ENCODE peak calls at places on chromosomes 16 and 17, in seven cellular contexts. A is epithelial cell of esophagus, N is B cell, R is neural progenitor cell, Y is lung, I is omental fat pad, O is thoracic aorta. W is an unnamed sample.

GRCh38 chr16:72247821-72248253 is 75.9 kb upstream of the PMFBP1 start:
- DNase-seq in A (no peak), N (no peak), R (no peak), Y (no peak), I (no peak), O (no peak), W (no peak)

GRCh38 chr17:18987862-18988545 is 16.6 kb downstream of the FAM83G start:
- DNase-seq in A (no peak), N (no peak), R (no peak), Y (peak), I (no peak), O (no peak), W (no peak)

GRCh38 chr17:14803781-14804180 is 461.3 kb downstream of the PMP22 start:
- DNase-seq in A (no peak), N (no peak), R (no peak), Y (no peak), I (no peak), O (no peak), W (no peak)

GRCh38 chr17:44636562-44636961 is 19.7 kb upstream of the MEIOC start:
- DNase-seq in A (peak), N (no peak), R (peak), Y (no peak), I (no peak), O (no peak), W (no peak)

GRCh38 chr16:48353565-48354163 is 31.5 kb downstream of the SIAH1 start:
- DNase-seq in A (peak), N (peak), R (peak), Y (peak), I (no peak), O (no peak), W (peak)

GRCh38 chr16:14475370-14476139 is 154.5 kb downstream of the PARN start:
- DNase-seq in A (peak), N (no peak), R (no peak), Y (no peak), I (no peak), O (no peak), W (no peak)

GRCh38 chr17:17540278-17540906 is 44.2 kb upstream of the RASD1 start:
- DNase-seq in A (no peak), N (no peak), R (peak), Y (no peak), I (no peak), O (no peak), W (peak)

GRCh38 chr17:43570518-43570928 is 24.4 kb upstream of the ETV4 start:
- DNase-seq in A (peak), N (no peak), R (no peak), Y (no peak), I (no peak), O (no peak), W (no peak)

GRCh38 chr16:24255446-24256352 is at the start of gene CACNG3:
- DNase-seq in A (peak), N (no peak), R (peak), Y (no peak), I (no peak), O (no peak), W (peak)

GRCh38 chr16:4675864-4676786 is 17.2 kb upstream of the NUDT16L1 start:
- DNase-seq in A (no peak), N (no peak), R (no peak), Y (no peak), I (no peak), O (no peak), W (no peak)

GRCh38 chr16:27628216-27628945 is 78.4 kb downstream of the KATNIP start:
- DNase-seq in A (no peak), N (no peak), R (peak), Y (no peak), I (no peak), O (no peak), W (no peak)

GRCh38 chr16:66842765-66843164 is 1.4 kb upstream of the CA7 start:
- DNase-seq in A (peak), N (no peak), R (no peak), Y (no peak), I (no peak), O (no peak), W (no peak)

GRCh38 chr16:48965391-48965790 is 316.2 kb downstream of the CBLN1 start:
- DNase-seq in A (no peak), N (no peak), R (no peak), Y (no peak), I (no peak), O (no peak), W (no peak)

GRCh38 chr16:88923926-88924833 is 52.8 kb downstream of the CBFA2T3 start:
- DNase-seq in A (no peak), N (no peak), R (peak), Y (no peak), I (no peak), O (no peak), W (no peak)

GRCh38 chr16:86396318-86396882 is 113.9 kb upstream of the FOXF1 start:
- DNase-seq in A (no peak), N (no peak), R (no peak), Y (no peak), I (no peak), O (no peak), W (no peak)

GRCh38 chr17:18962494-18962815 is 10.5 kb downstream of the SLC5A10 start:
- DNase-seq in A (no peak), N (no peak), R (no peak), Y (no peak), I (no peak), O (no peak), W (no peak)

GRCh38 chr17:72092710-72093322 is 28.0 kb upstream of the SOX9 start:
- DNase-seq in A (no peak), N (no peak), R (no peak), Y (no peak), I (no peak), O (no peak), W (no peak)

GRCh38 chr17:37567137-37567927 is 41.9 kb downstream of the SYNRG start:
- DNase-seq in A (no peak), N (no peak), R (no peak), Y (no peak), I (no peak), O (no peak), W (no peak)

GRCh38 chr16:25692734-25693508 is 1.2 kb downstream of the HS3ST4 start:
- DNase-seq in A (no peak), N (no peak), R (peak), Y (no peak), I (no peak), O (no peak), W (peak)

GRCh38 chr17:10547351-10547750 is 2.1 kb downstream of the MYH2 start:
- DNase-seq in A (no peak), N (no peak), R (no peak), Y (no peak), I (no peak), O (no peak), W (no peak)

GRCh38 chr16:84751947-84752346 is 52.1 kb downstream of the USP10 start:
- DNase-seq in A (peak), N (no peak), R (no peak), Y (no peak), I (no peak), O (no peak), W (no peak)

GRCh38 chr16:28977703-28978641 is 3.4 kb downstream of the SPNS1 start:
- DNase-seq in A (peak), N (no peak), R (peak), Y (no peak), I (no peak), O (no peak), W (peak)
- TF ChIP-seq CTCF in A (peak), N (peak), R (peak), Y (no peak), I (no peak), O (peak), W (peak)

GRCh38 chr17:39270923-39271322 is 45.2 kb upstream of the STAC2 start:
- DNase-seq in A (peak), N (no peak), R (no peak), Y (peak), I (no peak), O (no peak), W (no peak)
- TF ChIP-seq CTCF in A (peak), N (peak), R (peak), Y (peak), I (no peak), O (peak), W (no peak)

GRCh38 chr17:38864636-38865398 is 5.0 kb upstream of the LASP1 start:
- DNase-seq in A (peak), N (no peak), R (peak), Y (no peak), I (no peak), O (no peak), W (no peak)
- TF ChIP-seq CTCF in A (peak), N (no peak), R (peak), Y (no peak), I (no peak), O (no peak), W (peak)

DNA sequence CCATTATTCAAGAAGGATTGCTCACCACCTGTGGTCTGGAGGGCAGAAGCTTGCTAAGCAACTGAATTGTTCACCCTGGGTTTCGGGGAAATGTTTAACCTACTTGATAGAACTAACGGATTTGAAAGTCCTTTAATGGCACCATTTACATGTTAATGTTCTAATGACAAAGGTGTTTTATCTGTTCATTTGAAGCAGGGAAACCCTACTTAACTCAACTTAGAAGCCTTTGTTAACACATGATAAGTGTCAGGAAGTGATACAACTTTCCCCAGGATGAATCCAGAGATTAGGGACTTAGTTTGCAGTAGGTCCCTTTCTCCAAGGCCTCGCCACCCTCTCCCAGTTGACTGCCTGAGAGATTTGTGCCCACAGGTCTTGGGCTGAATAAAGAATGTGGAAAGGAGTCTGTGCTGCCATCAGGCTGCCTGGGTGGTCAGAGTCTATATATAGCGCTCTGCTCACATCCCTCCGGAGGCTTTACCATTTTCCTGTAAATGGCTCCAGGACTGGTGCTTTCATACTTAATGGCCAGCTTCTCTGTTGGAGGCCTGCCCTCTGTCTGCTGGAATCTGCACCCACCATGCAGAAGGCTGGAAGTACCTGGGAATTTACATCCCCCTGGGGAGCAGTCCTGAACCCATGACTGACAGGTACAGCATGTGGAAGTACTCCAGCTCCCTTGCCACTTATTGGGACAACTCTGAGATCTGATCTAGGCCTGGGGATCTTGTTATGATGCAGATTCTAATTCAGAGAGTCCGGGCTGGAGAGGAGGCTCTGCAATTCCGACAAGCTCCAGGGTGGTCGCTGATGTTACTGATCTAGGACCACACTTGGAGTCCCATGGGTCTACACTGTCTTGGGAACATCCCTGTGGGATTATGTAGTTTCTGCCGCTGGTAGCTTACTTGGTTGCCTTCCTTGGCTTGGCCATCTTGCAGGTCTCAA is 99.9 kb downstream of the ASIC2 start:
- DNase-seq in A (no peak), N (no peak), R (peak), Y (no peak), I (no peak), O (no peak), W (no peak)
- TF ChIP-seq CTCF in A (no peak), N (no peak), R (no peak), Y (no peak), I (no peak), O (no peak), W (no peak)